ENCODE peak calls at places on chromosome 20, in four cellular contexts. J is brain microvascular endothelial cell, Z is dorsolateral prefrontal cortex, M is progenitor cell of endocrine pancreas. E is an unnamed sample.

GRCh38 chr20:43284481-43284880 is 94.8 kb upstream of the PTPRT start:
- DNase-seq in J (no peak), M (no peak), Z (no peak), E (no peak)

GRCh38 chr20:48682529-48683385 is 145.0 kb downstream of the PREX1 start:
- DNase-seq in Z (peak; percentile 25), J (peak; percentile 77), M (peak; percentile 47), E (peak; percentile 82)

GRCh38 chr20:60630609-60631008 is 621.5 kb upstream of the CDH4 start:
- DNase-seq in M (no peak), Z (no peak), J (no peak), E (no peak)

GRCh38 chr20:641516-641913 is 11.5 kb downstream of the SRXN1 start:
- DNase-seq in Z (no peak), J (no peak), M (no peak), E (no peak)

GRCh38 chr20:13418263-13419229 is 197.5 kb downstream of the ISM1 start:
- DNase-seq in M (no peak), J (no peak), Z (no peak), E (no peak)

GRCh38 chr20:5234978-5235377 is 81.8 kb downstream of the PROKR2 start:
- DNase-seq in Z (no peak), J (no peak), M (no peak), E (no peak)

GRCh38 chr20:24608926-24609667 is 139.7 kb downstream of the SYNDIG1 start:
- DNase-seq in J (no peak), Z (no peak), M (no peak), E (no peak)

GRCh38 chr20:45817652-45818194 is 5.3 kb downstream of the UBE2C start:
- DNase-seq in Z (no peak), J (peak; percentile 71), M (no peak), E (peak; percentile 71)

GRCh38 chr20:32159766-32160221 is 47.7 kb downstream of the PLAGL2 start:
- DNase-seq in Z (no peak), J (no peak), M (no peak), E (no peak)

GRCh38 chr20:4681971-4682370 is 39.7 kb upstream of the PRND start:
- DNase-seq in J (no peak), M (no peak), Z (peak; percentile 72), E (peak; percentile 39)

GRCh38 chr20:45343445-45343866 is 4.8 kb downstream of the SDC4 start:
- DNase-seq in M (peak; percentile 57), Z (no peak), J (no peak), E (no peak)

GRCh38 chr20:23049933-23050838 is 714 bp upstream of the THBD start:
- DNase-seq in M (peak; percentile 15), J (peak; percentile 19), Z (no peak), E (peak; percentile 35)

GRCh38 chr20:57397693-57398108 is 6.5 kb downstream of the RBM38 start:
- DNase-seq in M (no peak), J (no peak), Z (no peak), E (no peak)

GRCh38 chr20:59618131-59618530 is 13.8 kb downstream of the PHACTR3 start:
- DNase-seq in J (no peak), Z (no peak), M (no peak), E (no peak)

GRCh38 chr20:36591854-36592641 is 13.5 kb upstream of the RAB5IF start:
- DNase-seq in Z (peak; percentile 25), M (no peak), J (no peak), E (no peak)

GRCh38 chr20:51800132-51800721 is 2.1 kb downstream of the SALL4 start:
- DNase-seq in Z (peak; percentile 43), J (no peak), M (peak; percentile 99), E (peak; percentile 39)

GRCh38 chr20:11296951-11297350 is 620.7 kb upstream of the BTBD3 start:
- DNase-seq in J (no peak), M (no peak), Z (no peak), E (no peak)

GRCh38 chr20:41167481-41168253 is 30.3 kb downstream of the PLCG1 start:
- DNase-seq in J (no peak), Z (no peak), M (no peak), E (no peak)

GRCh38 chr20:35263609-35264223 is 14.2 kb downstream of the MMP24OS start:
- DNase-seq in J (no peak), Z (peak; percentile 80), M (no peak), E (no peak)

GRCh38 chr20:32451340-32451681 is 93.2 kb downstream of the ASXL1 start:
- DNase-seq in M (no peak), Z (no peak), J (no peak), E (no peak)